ENCODE peak calls at places on chromosomes 5 and 9, in five cellular contexts. One of them, this sample, is unnamed.

GRCh38 chr9:78021692-78022091 is 9.9 kb downstream of the GNAQ start:
- DNase-seq in activated effector memory CD4-positive, alpha-beta T cell treated with anti-CD3 and anti-CD28 coated beads, Interleukin-2, amount 50 U/mL, for 16 hours: no peak
- DNase-seq in H7: no peak
- DNase-seq in endothelial cell of umbilical vein: peak; percentile 75
- DNase-seq in activated CD8-positive, alpha-beta memory T cell treated with anti-CD3 and anti-CD28 coated beads for 4 hours: no peak
- DNase-seq in this sample: no peak

GRCh38 chr5:180803181-180804128 is 849 bp upstream of the MGAT1 start:
- DNase-seq in activated effector memory CD4-positive, alpha-beta T cell treated with anti-CD3 and anti-CD28 coated beads, Interleukin-2, amount 50 U/mL, for 16 hours: peak; percentile 94
- DNase-seq in H7: peak; percentile 87
- DNase-seq in endothelial cell of umbilical vein: peak; percentile 53
- DNase-seq in activated CD8-positive, alpha-beta memory T cell treated with anti-CD3 and anti-CD28 coated beads for 4 hours: peak; percentile 76
- DNase-seq in this sample: no peak

GRCh38 chr5:116575635-116576042 is 1.0 kb upstream of the SEMA6A start:
- DNase-seq in activated effector memory CD4-positive, alpha-beta T cell treated with anti-CD3 and anti-CD28 coated beads, Interleukin-2, amount 50 U/mL, for 16 hours: no peak
- DNase-seq in H7: peak; percentile 56
- DNase-seq in endothelial cell of umbilical vein: peak; percentile 48
- DNase-seq in activated CD8-positive, alpha-beta memory T cell treated with anti-CD3 and anti-CD28 coated beads for 4 hours: no peak
- DNase-seq in this sample: no peak

GRCh38 chr9:108410161-108410560 is 445.6 kb downstream of the ACTL7B start:
- DNase-seq in activated effector memory CD4-positive, alpha-beta T cell treated with anti-CD3 and anti-CD28 coated beads, Interleukin-2, amount 50 U/mL, for 16 hours: no peak
- DNase-seq in H7: no peak
- DNase-seq in endothelial cell of umbilical vein: no peak
- DNase-seq in activated CD8-positive, alpha-beta memory T cell treated with anti-CD3 and anti-CD28 coated beads for 4 hours: no peak
- DNase-seq in this sample: no peak

GRCh38 chr5:108562205-108562454 is 180.2 kb upstream of the FBXL17 start:
- DNase-seq in activated effector memory CD4-positive, alpha-beta T cell treated with anti-CD3 and anti-CD28 coated beads, Interleukin-2, amount 50 U/mL, for 16 hours: no peak
- DNase-seq in H7: no peak
- DNase-seq in endothelial cell of umbilical vein: no peak
- DNase-seq in activated CD8-positive, alpha-beta memory T cell treated with anti-CD3 and anti-CD28 coated beads for 4 hours: no peak
- DNase-seq in this sample: no peak

GRCh38 chr5:154627711-154628678 is 127.2 kb upstream of the LARP1 start:
- DNase-seq in activated effector memory CD4-positive, alpha-beta T cell treated with anti-CD3 and anti-CD28 coated beads, Interleukin-2, amount 50 U/mL, for 16 hours: no peak
- DNase-seq in H7: no peak
- DNase-seq in endothelial cell of umbilical vein: no peak
- DNase-seq in activated CD8-positive, alpha-beta memory T cell treated with anti-CD3 and anti-CD28 coated beads for 4 hours: no peak
- DNase-seq in this sample: no peak

GRCh38 chr5:126865299-126865698 is 88.4 kb downstream of the LMNB1 start:
- DNase-seq in activated effector memory CD4-positive, alpha-beta T cell treated with anti-CD3 and anti-CD28 coated beads, Interleukin-2, amount 50 U/mL, for 16 hours: no peak
- DNase-seq in H7: no peak
- DNase-seq in endothelial cell of umbilical vein: peak; percentile 32
- DNase-seq in activated CD8-positive, alpha-beta memory T cell treated with anti-CD3 and anti-CD28 coated beads for 4 hours: no peak
- DNase-seq in this sample: no peak

GRCh38 chr5:16656561-16657191 is 39.9 kb upstream of the RETREG1 start:
- DNase-seq in activated effector memory CD4-positive, alpha-beta T cell treated with anti-CD3 and anti-CD28 coated beads, Interleukin-2, amount 50 U/mL, for 16 hours: no peak
- DNase-seq in H7: no peak
- DNase-seq in endothelial cell of umbilical vein: peak; percentile 51
- DNase-seq in activated CD8-positive, alpha-beta memory T cell treated with anti-CD3 and anti-CD28 coated beads for 4 hours: no peak
- DNase-seq in this sample: no peak

GRCh38 chr5:29822499-29822898 is 1371.0 kb upstream of the CDH6 start:
- DNase-seq in activated effector memory CD4-positive, alpha-beta T cell treated with anti-CD3 and anti-CD28 coated beads, Interleukin-2, amount 50 U/mL, for 16 hours: no peak
- DNase-seq in H7: no peak
- DNase-seq in endothelial cell of umbilical vein: no peak
- DNase-seq in activated CD8-positive, alpha-beta memory T cell treated with anti-CD3 and anti-CD28 coated beads for 4 hours: no peak
- DNase-seq in this sample: no peak

GRCh38 chr5:62354028-62354874 is 48.2 kb downstream of the KIF2A start:
- DNase-seq in activated effector memory CD4-positive, alpha-beta T cell treated with anti-CD3 and anti-CD28 coated beads, Interleukin-2, amount 50 U/mL, for 16 hours: no peak
- DNase-seq in H7: no peak
- DNase-seq in endothelial cell of umbilical vein: peak; percentile 76
- DNase-seq in activated CD8-positive, alpha-beta memory T cell treated with anti-CD3 and anti-CD28 coated beads for 4 hours: no peak
- DNase-seq in this sample: peak; percentile 37

GRCh38 chr9:92656537-92656925 is 13.4 kb downstream of the IPPK start:
- DNase-seq in activated effector memory CD4-positive, alpha-beta T cell treated with anti-CD3 and anti-CD28 coated beads, Interleukin-2, amount 50 U/mL, for 16 hours: peak; percentile 52
- DNase-seq in H7: peak; percentile 33
- DNase-seq in endothelial cell of umbilical vein: no peak
- DNase-seq in activated CD8-positive, alpha-beta memory T cell treated with anti-CD3 and anti-CD28 coated beads for 4 hours: no peak
- DNase-seq in this sample: no peak

GRCh38 chr9:19918630-19919029 is 129.8 kb upstream of the SLC24A2 start:
- DNase-seq in activated effector memory CD4-positive, alpha-beta T cell treated with anti-CD3 and anti-CD28 coated beads, Interleukin-2, amount 50 U/mL, for 16 hours: no peak
- DNase-seq in H7: no peak
- DNase-seq in endothelial cell of umbilical vein: no peak
- DNase-seq in activated CD8-positive, alpha-beta memory T cell treated with anti-CD3 and anti-CD28 coated beads for 4 hours: no peak
- DNase-seq in this sample: no peak

GRCh38 chr9:80285325-80285724 is 713.6 kb downstream of the TLE4 start:
- DNase-seq in activated effector memory CD4-positive, alpha-beta T cell treated with anti-CD3 and anti-CD28 coated beads, Interleukin-2, amount 50 U/mL, for 16 hours: no peak
- DNase-seq in H7: peak; percentile 15
- DNase-seq in endothelial cell of umbilical vein: no peak
- DNase-seq in activated CD8-positive, alpha-beta memory T cell treated with anti-CD3 and anti-CD28 coated beads for 4 hours: no peak
- DNase-seq in this sample: peak; percentile 9

GRCh38 chr5:1500411-1501091 is 23.2 kb downstream of the LPCAT1 start:
- DNase-seq in activated effector memory CD4-positive, alpha-beta T cell treated with anti-CD3 and anti-CD28 coated beads, Interleukin-2, amount 50 U/mL, for 16 hours: no peak
- DNase-seq in H7: no peak
- DNase-seq in endothelial cell of umbilical vein: no peak
- DNase-seq in activated CD8-positive, alpha-beta memory T cell treated with anti-CD3 and anti-CD28 coated beads for 4 hours: no peak
- DNase-seq in this sample: no peak